ENCODE peak calls at places on chromosomes 5 and 9, in eight cellular contexts. One of them, this sample, is unnamed.

GRCh38 chr5:95879661-95880060 is 57.1 kb upstream of the GLRX start:
- DNase-seq in MV-4-11: no peak
- DNase-seq in stimulated activated CD8-positive, alpha-beta memory T cell treated with anti-CD3 and anti-CD28 coated beads, Interleukin-15, amount 100 ng/mL, for 4 hours: no peak
- DNase-seq in neuronal stem cell: no peak
- DNase-seq in activated CD4-positive, alpha-beta T cell treated with anti-CD3 and anti-CD28 coated beads, Interleukin-2, amount 50 U/mL, for 48 hours: no peak
- DNase-seq in naive thymus-derived CD8-positive, alpha-beta T cell: no peak
- DNase-seq in fibroblast of villous mesenchyme: no peak
- DNase-seq in GM12865: no peak
- DNase-seq in this sample: no peak

GRCh38 chr5:139186752-139187326 is 11.3 kb downstream of the SIL1 start:
- DNase-seq in activated CD4-positive, alpha-beta T cell treated with anti-CD3 and anti-CD28 coated beads, Interleukin-2, amount 50 U/mL, for 48 hours: no peak
- DNase-seq in MV-4-11: no peak
- DNase-seq in fibroblast of villous mesenchyme: peak
- DNase-seq in naive thymus-derived CD8-positive, alpha-beta T cell: no peak
- DNase-seq in neuronal stem cell: no peak
- DNase-seq in stimulated activated CD8-positive, alpha-beta memory T cell treated with anti-CD3 and anti-CD28 coated beads, Interleukin-15, amount 100 ng/mL, for 4 hours: no peak
- DNase-seq in GM12865: no peak
- DNase-seq in this sample: no peak

GRCh38 chr5:168532471-168532870 is 3.4 kb downstream of the FBLL1 start:
- DNase-seq in MV-4-11: no peak
- DNase-seq in fibroblast of villous mesenchyme: no peak
- DNase-seq in stimulated activated CD8-positive, alpha-beta memory T cell treated with anti-CD3 and anti-CD28 coated beads, Interleukin-15, amount 100 ng/mL, for 4 hours: no peak
- DNase-seq in activated CD4-positive, alpha-beta T cell treated with anti-CD3 and anti-CD28 coated beads, Interleukin-2, amount 50 U/mL, for 48 hours: no peak
- DNase-seq in GM12865: no peak
- DNase-seq in naive thymus-derived CD8-positive, alpha-beta T cell: no peak
- DNase-seq in neuronal stem cell: no peak
- DNase-seq in this sample: no peak

GRCh38 chr9:131618071-131618479 is 72.8 kb downstream of the PRRT1B start:
- DNase-seq in MV-4-11: no peak
- DNase-seq in fibroblast of villous mesenchyme: no peak
- DNase-seq in stimulated activated CD8-positive, alpha-beta memory T cell treated with anti-CD3 and anti-CD28 coated beads, Interleukin-15, amount 100 ng/mL, for 4 hours: no peak
- DNase-seq in naive thymus-derived CD8-positive, alpha-beta T cell: no peak
- DNase-seq in activated CD4-positive, alpha-beta T cell treated with anti-CD3 and anti-CD28 coated beads, Interleukin-2, amount 50 U/mL, for 48 hours: no peak
- DNase-seq in neuronal stem cell: no peak
- DNase-seq in GM12865: no peak
- DNase-seq in this sample: no peak

GRCh38 chr9:128370367-128370751 is 815 bp upstream of the URM1 start:
- DNase-seq in fibroblast of villous mesenchyme: no peak
- DNase-seq in naive thymus-derived CD8-positive, alpha-beta T cell: no peak
- DNase-seq in MV-4-11: no peak
- DNase-seq in stimulated activated CD8-positive, alpha-beta memory T cell treated with anti-CD3 and anti-CD28 coated beads, Interleukin-15, amount 100 ng/mL, for 4 hours: no peak
- DNase-seq in activated CD4-positive, alpha-beta T cell treated with anti-CD3 and anti-CD28 coated beads, Interleukin-2, amount 50 U/mL, for 48 hours: no peak
- DNase-seq in GM12865: no peak
- DNase-seq in neuronal stem cell: no peak
- DNase-seq in this sample: no peak

GRCh38 chr5:176535101-176535654 is 2.0 kb downstream of the RNF44 start:
- DNase-seq in stimulated activated CD8-positive, alpha-beta memory T cell treated with anti-CD3 and anti-CD28 coated beads, Interleukin-15, amount 100 ng/mL, for 4 hours: no peak
- DNase-seq in GM12865: peak
- DNase-seq in activated CD4-positive, alpha-beta T cell treated with anti-CD3 and anti-CD28 coated beads, Interleukin-2, amount 50 U/mL, for 48 hours: peak
- DNase-seq in naive thymus-derived CD8-positive, alpha-beta T cell: no peak
- DNase-seq in neuronal stem cell: no peak
- DNase-seq in fibroblast of villous mesenchyme: no peak
- DNase-seq in MV-4-11: peak
- DNase-seq in this sample: no peak

GRCh38 chr5:53355316-53355715 is 125.1 kb upstream of the FST start:
- DNase-seq in GM12865: no peak
- DNase-seq in naive thymus-derived CD8-positive, alpha-beta T cell: no peak
- DNase-seq in activated CD4-positive, alpha-beta T cell treated with anti-CD3 and anti-CD28 coated beads, Interleukin-2, amount 50 U/mL, for 48 hours: no peak
- DNase-seq in neuronal stem cell: no peak
- DNase-seq in fibroblast of villous mesenchyme: no peak
- DNase-seq in stimulated activated CD8-positive, alpha-beta memory T cell treated with anti-CD3 and anti-CD28 coated beads, Interleukin-15, amount 100 ng/mL, for 4 hours: no peak
- DNase-seq in MV-4-11: no peak
- DNase-seq in this sample: no peak

GRCh38 chr5:53616939-53617549 is 56.6 kb downstream of the NDUFS4 start:
- DNase-seq in naive thymus-derived CD8-positive, alpha-beta T cell: no peak
- DNase-seq in GM12865: no peak
- DNase-seq in MV-4-11: no peak
- DNase-seq in neuronal stem cell: no peak
- DNase-seq in stimulated activated CD8-positive, alpha-beta memory T cell treated with anti-CD3 and anti-CD28 coated beads, Interleukin-15, amount 100 ng/mL, for 4 hours: no peak
- DNase-seq in activated CD4-positive, alpha-beta T cell treated with anti-CD3 and anti-CD28 coated beads, Interleukin-2, amount 50 U/mL, for 48 hours: no peak
- DNase-seq in fibroblast of villous mesenchyme: no peak
- DNase-seq in this sample: no peak